ENCODE peak calls at places on chromosomes 11 and 22, in five cellular contexts. D is AG09309, J is fibroblast of mammary gland, F is psoas muscle, R is vagina. A is an unnamed sample.

GRCh38 chr11:102577182-102577581 is 46.6 kb upstream of the MMP7 start:
- DNase-seq in D (peak), J (peak), F (no peak), R (no peak), A (peak)

GRCh38 chr22:49404576-49405199 is 423.0 kb downstream of the BRD1 start:
- DNase-seq in D (no peak), J (no peak), F (no peak), R (peak), A (no peak)

GRCh38 chr11:17581036-17581731 is 34.1 kb downstream of the OTOG start:
- DNase-seq in D (no peak), J (no peak), F (no peak), R (no peak), A (no peak)

GRCh38 chr11:70065318-70066135 is 12.6 kb upstream of the ANO1 start:
- DNase-seq in D (no peak), J (no peak), F (no peak), R (peak), A (no peak)

GRCh38 chr11:70063555-70063954 is 14.6 kb upstream of the ANO1 start:
- DNase-seq in D (no peak), J (no peak), F (no peak), R (peak), A (no peak)

GRCh38 chr11:11441516-11441915 is 88.5 kb upstream of the CSNK2A3 start:
- DNase-seq in D (no peak), J (no peak), F (no peak), R (no peak), A (no peak)

GRCh38 chr22:29207562-29208501 is 2.1 kb downstream of the EMID1 start:
- DNase-seq in D (no peak), J (no peak), F (no peak), R (no peak), A (no peak)

GRCh38 chr11:94800394-94800793 is 32.2 kb downstream of the AMOTL1 start:
- DNase-seq in D (peak), J (peak), F (no peak), R (no peak), A (no peak)

GRCh38 chr22:19992481-19992911 is 24.1 kb downstream of the ARVCF start:
- DNase-seq in D (no peak), J (no peak), F (no peak), R (no peak), A (no peak)

GRCh38 chr22:23264610-23265388 is 84.5 kb downstream of the BCR start:
- DNase-seq in D (no peak), J (no peak), F (no peak), R (no peak), A (no peak)

GRCh38 chr11:44332665-44333064 is 22.7 kb upstream of the ALX4 start:
- DNase-seq in D (no peak), J (no peak), F (no peak), R (no peak), A (no peak)

GRCh38 chr11:86150826-86151187 is 81.9 kb upstream of the PICALM start:
- DNase-seq in D (no peak), J (no peak), F (no peak), R (no peak), A (no peak)

GRCh38 chr11:82653752-82654151 is 79.9 kb downstream of the FAM181B start:
- DNase-seq in D (no peak), J (no peak), F (no peak), R (no peak), A (no peak)

GRCh38 chr11:113715882-113716625 is 9.9 kb upstream of the TMPRSS5 start:
- DNase-seq in D (no peak), J (no peak), F (no peak), R (no peak), A (no peak)

GRCh38 chr22:50016988-50017700 is 4.6 kb upstream of the IL17REL start:
- DNase-seq in D (no peak), J (no peak), F (no peak), R (no peak), A (no peak)

GRCh38 chr22:28799834-28800307 is 498 bp downstream of the XBP1 start:
- DNase-seq in D (peak), J (peak), F (peak), R (no peak), A (peak)

GRCh38 chr11:67492801-67493547 is 10.1 kb downstream of the AIP start:
- DNase-seq in D (no peak), J (no peak), F (no peak), R (no peak), A (no peak)

GRCh38 chr11:279040-279965 is 1.1 kb downstream of the NLRP6 start:
- DNase-seq in D (no peak), J (no peak), F (peak), R (no peak), A (no peak)

GRCh38 chr11:27697679-27698275 is 2.5 kb downstream of the BDNF start:
- DNase-seq in D (no peak), J (no peak), F (no peak), R (no peak), A (no peak)

GRCh38 chr11:21893468-21893867 is 299.4 kb upstream of the ANO5 start:
- DNase-seq in D (no peak), J (no peak), F (no peak), R (no peak), A (no peak)

GRCh38 chr11:74171630-74172465 is 759 bp downstream of the PPME1 start:
- DNase-seq in D (no peak), J (peak), F (no peak), R (no peak), A (no peak)

GRCh38 chr11:1167256-1167655 is 9.5 kb downstream of the MUC5AC start:
- DNase-seq in D (no peak), J (no peak), F (no peak), R (no peak), A (no peak)

GRCh38 chr22:49751968-49752597 is 75.6 kb downstream of the BRD1 start:
- DNase-seq in D (no peak), J (no peak), F (no peak), R (no peak), A (no peak)

GRCh38 chr11:122698390-122698789 is 42.9 kb downstream of the UBASH3B start:
- DNase-seq in D (no peak), J (no peak), F (no peak), R (no peak), A (no peak)

GRCh38 chr11:69337211-69337721 is 43.3 kb downstream of the MYEOV start:
- DNase-seq in D (no peak), J (peak), F (no peak), R (peak), A (no peak)

GRCh38 chr11:78576549-78577097 is 2.0 kb upstream of the NARS2 start:
- DNase-seq in D (no peak), J (no peak), F (no peak), R (no peak), A (no peak)

GRCh38 chr11:133929401-133930052 is 27.2 kb downstream of the IGSF9B start:
- DNase-seq in D (no peak), J (no peak), F (no peak), R (no peak), A (no peak)

GRCh38 chr11:129853508-129854228 is 38.0 kb downstream of the TMEM45B start:
- DNase-seq in D (no peak), J (peak), F (no peak), R (no peak), A (no peak)

GRCh38 chr11:57513911-57514537 is 1.5 kb downstream of the SLC43A1 start:
- DNase-seq in D (no peak), J (peak), F (peak), R (no peak), A (no peak)

GRCh38 chr11:118133816-118134215 is 18.8 kb downstream of the SCN4B start:
- DNase-seq in D (no peak), J (no peak), F (no peak), R (no peak), A (no peak)

GRCh38 chr11:38182126-38182907 is 1584.3 kb upstream of the RAG2 start:
- DNase-seq in D (no peak), J (no peak), F (no peak), R (no peak), A (no peak)

GRCh38 chr11:131254254-131254653 is 116.2 kb upstream of the NTM start:
- DNase-seq in D (no peak), J (no peak), F (no peak), R (no peak), A (no peak)

GRCh38 chr11:47213985-47214564 is 699 bp upstream of the DDB2 start:
- DNase-seq in D (peak), J (peak), F (peak), R (no peak), A (no peak)

GRCh38 chr11:1531418-1531817 is 40.7 kb downstream of the DUSP8 start:
- DNase-seq in D (no peak), J (no peak), F (no peak), R (no peak), A (no peak)

GRCh38 chr11:20007386-20007785 is 152.9 kb downstream of the DBX1 start:
- DNase-seq in D (no peak), J (no peak), F (no peak), R (no peak), A (no peak)

GRCh38 chr11:115930886-115931537 is 426.8 kb upstream of the CADM1 start:
- DNase-seq in D (no peak), J (no peak), F (no peak), R (no peak), A (no peak)

GRCh38 chr11:64851831-64852337 is 7.4 kb upstream of the CDC42BPG start:
- DNase-seq in D (no peak), J (no peak), F (no peak), R (no peak), A (no peak)

GRCh38 chr11:64854534-64855502 is 10.4 kb upstream of the CDC42BPG start:
- DNase-seq in D (no peak), J (peak), F (peak), R (no peak), A (peak)

GRCh38 chr11:64853709-64854108 is 9.3 kb upstream of the CDC42BPG start:
- DNase-seq in D (no peak), J (no peak), F (no peak), R (no peak), A (no peak)

GRCh38 chr11:64854157-64854533 is 9.7 kb upstream of the CDC42BPG start:
- DNase-seq in D (no peak), J (no peak), F (no peak), R (no peak), A (no peak)

DNA sequence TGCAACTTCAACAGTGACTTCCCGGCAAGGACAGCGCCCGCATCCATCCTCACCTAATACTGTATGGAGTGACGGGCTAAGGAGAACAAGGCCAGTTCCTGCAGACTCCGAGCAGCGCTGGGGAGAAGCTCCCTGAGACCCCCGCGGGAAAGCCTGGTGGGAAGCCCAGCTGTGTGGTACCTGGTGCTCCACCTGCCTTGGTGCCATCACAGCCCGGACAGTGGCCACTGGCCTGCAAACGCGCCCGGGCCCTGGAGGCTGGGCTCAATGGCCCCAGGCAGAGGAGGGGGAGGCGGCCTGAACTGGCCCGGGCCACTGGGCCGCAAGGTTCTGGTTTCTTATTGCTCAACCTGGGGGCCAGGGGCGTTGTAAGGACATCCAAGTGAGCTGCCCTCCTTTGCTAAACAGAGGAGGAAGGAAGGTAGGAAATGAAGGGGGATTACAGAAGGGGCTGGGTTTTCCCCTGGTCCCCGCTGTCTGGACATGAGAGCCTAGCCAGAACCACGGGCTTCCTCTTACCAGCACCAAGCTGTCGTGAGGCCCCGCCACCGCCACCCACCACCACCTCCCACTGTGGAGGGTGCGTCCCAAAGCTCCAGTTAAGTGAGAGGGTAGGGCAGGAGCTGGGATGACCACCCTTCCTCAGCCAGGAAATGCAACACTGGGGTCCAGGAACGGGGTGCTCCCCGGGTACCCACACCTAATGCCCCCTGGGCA is 8.5 kb upstream of the CDC42BPG start:
- DNase-seq in D (no peak), J (no peak), F (no peak), R (no peak), A (no peak)
- H3K4me3 ChIP-seq in D (no peak), J (no peak), F (peak), R (no peak), A (no peak)

GRCh38 chr22:37487559-37487958 is 1.4 kb upstream of the MFNG start:
- DNase-seq in D (no peak), J (no peak), F (no peak), R (no peak), A (no peak)

GRCh38 chr22:37487129-37487528 is 945 bp upstream of the MFNG start:
- DNase-seq in D (no peak), J (no peak), F (no peak), R (no peak), A (no peak)

GRCh38 chr22:37485714-37486223 is 415 bp downstream of the MFNG start:
- DNase-seq in D (no peak), J (no peak), F (no peak), R (no peak), A (no peak)

GRCh38 chr22:37485006-37485713 is 1.0 kb downstream of the MFNG start:
- DNase-seq in D (no peak), J (no peak), F (peak), R (no peak), A (no peak)

DNA sequence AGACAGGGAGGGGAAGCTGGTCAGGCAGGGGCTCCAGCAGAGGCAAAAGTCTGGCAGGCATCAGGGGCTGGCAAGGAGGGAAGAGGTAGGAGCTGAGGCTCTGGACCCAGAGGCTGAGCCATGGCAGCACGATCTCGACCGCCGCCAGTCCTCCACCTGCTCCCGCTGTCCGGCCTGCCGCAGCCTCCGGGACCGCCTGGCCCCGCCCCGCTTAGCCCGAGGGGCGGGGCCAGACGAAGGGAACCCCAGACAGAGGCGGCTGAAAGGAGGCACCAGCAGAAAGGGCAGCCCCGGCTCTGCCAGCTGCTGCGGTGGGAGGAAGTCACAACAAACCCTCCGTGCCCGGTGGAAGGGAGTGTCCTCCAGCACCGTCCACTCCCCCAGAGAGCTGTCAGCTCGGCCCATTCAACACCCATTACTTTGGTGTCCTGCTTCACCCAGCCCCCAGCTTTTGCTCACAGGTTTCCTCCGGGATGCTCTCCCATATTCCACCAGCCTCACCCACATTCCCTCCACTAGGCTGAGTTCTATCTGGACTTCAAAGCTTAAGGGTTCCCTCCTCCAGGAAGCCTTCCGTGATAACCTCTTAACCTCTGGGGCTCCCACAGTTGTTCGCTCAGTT is at the start of gene MFNG:
- DNase-seq in D (no peak), J (no peak), F (peak), R (no peak), A (no peak)
- H3K4me3 ChIP-seq in D (no peak), J (no peak), F (peak), R (peak), A (no peak)

GRCh38 chr22:37544955-37545702 is 15.2 kb upstream of the CDC42EP1 start:
- DNase-seq in D (no peak), J (peak), F (no peak), R (no peak), A (no peak)
- H3K4me3 ChIP-seq in D (peak), J (peak), F (peak), R (peak), A (peak)

GRCh38 chr11:124864892-124865180 is 396 bp upstream of the ROBO3 start:
- DNase-seq in D (no peak), J (no peak), F (no peak), R (no peak), A (no peak)

GRCh38 chr11:124865181-124865901 is at the start of gene ROBO3:
- DNase-seq in D (no peak), J (no peak), F (no peak), R (no peak), A (no peak)

GRCh38 chr11:124863137-124863825 is 2.0 kb upstream of the ROBO3 start:
- DNase-seq in D (no peak), J (peak), F (no peak), R (no peak), A (no peak)

GRCh38 chr11:124863826-124864165 is 1.4 kb upstream of the ROBO3 start:
- DNase-seq in D (no peak), J (no peak), F (no peak), R (no peak), A (no peak)

DNA sequence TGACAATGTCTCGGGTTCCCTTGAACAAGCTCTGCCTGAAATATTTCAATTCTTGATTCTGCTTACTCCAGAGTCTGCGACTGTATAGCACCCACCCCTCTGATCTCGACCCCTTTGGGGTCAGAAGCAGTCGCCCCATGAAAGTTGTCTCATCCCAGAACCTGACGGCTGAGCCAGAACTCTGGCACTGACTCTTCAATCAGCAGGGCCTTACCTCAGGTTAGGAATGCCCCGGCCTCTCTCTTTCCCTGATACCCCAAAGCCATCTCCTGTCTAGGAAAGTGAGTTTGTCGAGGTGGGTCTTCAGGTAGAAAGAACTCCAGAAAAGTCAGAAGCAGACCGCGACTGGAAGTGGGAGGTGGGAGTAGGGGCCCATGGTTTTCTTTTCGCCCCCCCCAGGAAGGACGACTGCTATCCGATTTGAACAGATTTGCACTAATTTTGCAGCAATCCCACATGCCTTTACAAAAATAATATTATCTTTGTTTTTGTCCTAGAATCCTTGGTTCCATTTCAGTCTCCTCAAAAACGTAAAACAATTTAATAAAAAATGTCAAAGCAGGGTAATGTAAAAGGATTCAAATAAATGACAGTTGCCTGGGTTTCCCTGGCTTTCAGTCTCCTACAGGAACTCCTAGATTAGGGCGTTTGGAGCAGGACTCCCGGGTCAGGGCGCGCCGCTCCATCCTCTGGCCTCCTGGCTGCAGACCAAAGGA is 898 bp upstream of the ROBO3 start:
- DNase-seq in D (no peak), J (no peak), F (no peak), R (no peak), A (no peak)
- H3K4me3 ChIP-seq in D (no peak), J (no peak), F (no peak), R (no peak), A (no peak)

GRCh38 chr11:125393331-125393730 is 102.7 kb downstream of the FEZ1 start:
- DNase-seq in D (no peak), J (no peak), F (no peak), R (no peak), A (no peak)
- H3K4me3 ChIP-seq in D (no peak), J (no peak), F (no peak), R (no peak), A (no peak)

GRCh38 chr11:66006891-66007176 is 4.5 kb downstream of the BANF1 start:
- DNase-seq in D (no peak), J (no peak), F (no peak), R (no peak), A (no peak)
- H3K4me3 ChIP-seq in D (no peak), J (no peak), F (no peak), R (no peak), A (no peak)

DNA sequence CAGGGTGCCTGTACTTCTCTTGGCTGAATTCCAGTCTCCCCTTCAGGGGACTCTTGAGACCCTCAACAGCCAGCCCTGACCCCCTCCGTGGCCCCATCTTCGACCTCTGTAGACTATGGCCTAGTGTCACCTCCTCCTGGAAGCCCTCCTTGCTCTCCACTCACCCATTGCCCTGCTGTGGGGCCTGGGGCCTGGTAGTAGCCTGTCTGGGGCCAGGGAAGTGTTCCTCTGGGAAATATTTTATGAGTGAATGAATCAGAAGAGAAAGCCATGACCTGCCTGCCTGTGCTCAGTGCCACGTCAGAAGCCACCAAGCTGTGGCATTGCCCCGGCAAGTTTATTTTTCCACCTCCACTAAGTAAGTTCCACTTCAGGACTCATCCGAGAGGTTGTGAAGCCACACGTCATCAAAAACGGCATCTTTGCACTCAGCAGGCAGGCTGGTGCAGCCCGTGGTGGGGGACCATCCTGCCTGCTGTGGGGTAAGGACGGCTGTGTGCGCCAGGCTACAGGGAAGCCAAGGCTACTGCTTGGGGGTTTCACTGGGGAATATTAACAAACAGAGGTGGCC is 59.6 kb upstream of the PPARA start:
- DNase-seq in D (peak), J (peak), F (peak), R (no peak), A (no peak)
- H3K4me3 ChIP-seq in D (peak), J (no peak), F (peak), R (no peak), A (no peak)

A was measured in skeletal muscle cell.